ENCODE peak calls at places on chromosomes 4 and X, in five cellular contexts. N is stimulated activated CD4-positive, alpha-beta T cell treated with anti-CD3 and anti-CD28 coated beads, Interleukin-2, amount 100 ng/mL, for 24 hours; B is upper lobe of right lung; Q is activated CD8-positive, alpha-beta T cell treated with anti-CD3 and anti-CD28 coated beads for 36 hours; X is H9. J is an unnamed sample.
A peak's percentile ranks its signal among the peaks of the same experiment; 100 is the strongest.

GRCh38 chr4:187304131-187304530 is 580.5 kb upstream of the FAT1 start:
- DNase-seq in N (no peak), B (no peak), Q (no peak), X (no peak), J (no peak)

GRCh38 chr4:41802590-41802989 is 54.1 kb upstream of the PHOX2B start:
- DNase-seq in X (no peak), Q (no peak), B (no peak), N (no peak), J (no peak)

GRCh38 chrX:103716967-103717366 is 6.3 kb downstream of the TMEM31 start:
- DNase-seq in Q (no peak), X (no peak), B (no peak), N (no peak), J (no peak)

GRCh38 chr4:168854216-168854921 is 155.7 kb downstream of the CBR4 start:
- DNase-seq in B (no peak), X (no peak), N (no peak), Q (no peak), J (no peak)

GRCh38 chrX:122625821-122626220 is 558.3 kb upstream of the GRIA3 start:
- DNase-seq in N (no peak), Q (no peak), B (no peak), X (no peak), J (peak; percentile 9)

GRCh38 chrX:2502120-2502667 is 1.4 kb upstream of the DHRSX start:
- DNase-seq in B (no peak), X (no peak), N (no peak), Q (no peak), J (no peak)

GRCh38 chr4:94338681-94339351 is 3.8 kb downstream of the HPGDS start:
- DNase-seq in B (no peak), Q (no peak), N (no peak), X (no peak), J (peak; percentile 73)

GRCh38 chr4:55444822-55445221 is 49.1 kb downstream of the TMEM165 start:
- DNase-seq in Q (peak; percentile 11), B (no peak), X (no peak), N (no peak), J (peak; percentile 12)

GRCh38 chr4:173564461-173564860 is 34.4 kb upstream of the HAND2 start:
- DNase-seq in X (no peak), B (no peak), Q (no peak), N (no peak), J (no peak)

GRCh38 chrX:14290335-14290734 is 239.0 kb upstream of the GLRA2 start:
- DNase-seq in B (no peak), Q (no peak), N (no peak), X (no peak), J (no peak)

GRCh38 chrX:255923-256331 is 25.3 kb upstream of the PLCXD1 start:
- DNase-seq in N (no peak), Q (no peak), X (no peak), B (peak; percentile 38), J (no peak)

GRCh38 chr4:148224476-148224875 is 217.7 kb downstream of the NR3C2 start:
- DNase-seq in B (no peak), X (no peak), N (no peak), Q (no peak), J (no peak)

GRCh38 chr4:185640809-185641675 is 105.7 kb upstream of the PDLIM3 start:
- DNase-seq in Q (no peak), X (no peak), B (no peak), N (no peak), J (peak; percentile 69)

GRCh38 chr4:88456757-88457306 is at the start of gene HERC5:
- DNase-seq in Q (peak; percentile 93), N (peak; percentile 84), B (peak; percentile 93), X (peak; percentile 97), J (peak; percentile 97)

GRCh38 chr4:7507381-7507780 is 72.7 kb upstream of the PSAPL1 start:
- DNase-seq in X (no peak), Q (no peak), B (no peak), N (no peak), J (no peak)

GRCh38 chr4:99652596-99653436 is 4.8 kb downstream of the C4orf54 start:
- DNase-seq in N (no peak), X (no peak), B (no peak), Q (no peak), J (no peak)

GRCh38 chrX:108468486-108468885 is 28.8 kb downstream of the COL4A5 start:
- DNase-seq in N (no peak), B (no peak), X (no peak), Q (no peak), J (no peak)

GRCh38 chr4:126697748-126698147 is 935.0 kb upstream of the INTU start:
- DNase-seq in Q (no peak), B (no peak), N (no peak), X (no peak), J (no peak)

GRCh38 chrX:2848806-2849420 is 20.2 kb downstream of the GYG2 start:
- DNase-seq in B (no peak), X (no peak), Q (no peak), N (no peak), J (no peak)

GRCh38 chr4:185286571-185286970 is 77.2 kb downstream of the SNX25 start:
- DNase-seq in Q (no peak), N (no peak), X (no peak), B (no peak), J (no peak)

GRCh38 chr4:15149842-15150592 is 147.7 kb downstream of the CPEB2 start:
- DNase-seq in N (peak; percentile 2), Q (no peak), B (peak; percentile 82), X (peak; percentile 82), J (peak; percentile 89)

GRCh38 chrX:37454537-37455285 is 105.5 kb downstream of the PRRG1 start:
- DNase-seq in X (peak; percentile 48), B (no peak), Q (no peak), N (no peak), J (no peak)

GRCh38 chrX:137651647-137652046 is 85.7 kb downstream of the ZIC3 start:
- DNase-seq in X (no peak), Q (no peak), N (no peak), B (no peak), J (no peak)

GRCh38 chr4:5940470-5941203 is 47.8 kb upstream of the CRMP1 start:
- DNase-seq in B (peak; percentile 38), Q (no peak), N (no peak), X (peak; percentile 72), J (no peak)

GRCh38 chrX:39002466-39002865 is 201.2 kb downstream of the MID1IP1 start:
- DNase-seq in B (no peak), Q (no peak), N (no peak), X (no peak), J (no peak)

GRCh38 chr4:106090826-106091225 is 195.6 kb downstream of the NPNT start:
- DNase-seq in B (no peak), N (no peak), Q (no peak), X (no peak), J (no peak)

GRCh38 chr4:91681544-91681943 is 622.2 kb upstream of the GRID2 start:
- DNase-seq in N (no peak), B (no peak), Q (no peak), X (no peak), J (no peak)

GRCh38 chr4:77438549-77438948 is 167.1 kb upstream of the CXCL13 start:
- DNase-seq in Q (no peak), N (no peak), B (no peak), X (no peak), J (no peak)

GRCh38 chr4:121711263-121712000 is 14.7 kb upstream of the ANXA5 start:
- DNase-seq in N (peak; percentile 60), B (peak; percentile 86), Q (peak; percentile 74), X (peak; percentile 96), J (peak; percentile 55)

GRCh38 chrX:5431823-5432222 is 796.8 kb downstream of the NLGN4X start:
- DNase-seq in B (no peak), Q (no peak), N (no peak), X (no peak), J (no peak)

GRCh38 chrX:319579-320125 is 1.1 kb upstream of the GTPBP6 start:
- DNase-seq in B (peak; percentile 75), X (no peak), Q (peak; percentile 26), N (no peak), J (no peak)